ENCODE peak calls at places on chromosomes 11 and 22, in six cellular contexts. E is kidney, Q is neural progenitor cell, P is K562, Y is colonic mucosa, O is tibial artery. H is an unnamed sample. For H3K9me3, the result is how much of the 10 kb centered on the place peaks cover.

GRCh38 chr11:15627560-15627959 is 512.8 kb downstream of the INSC start:
- DNase-seq in P (no peak), O (no peak), Y (no peak), Q (no peak), E (no peak), H (no peak)

GRCh38 chr11:123526918-123527317 is 96.8 kb downstream of the GRAMD1B start:
- DNase-seq in E (no peak), Y (no peak), P (no peak), O (no peak), Q (no peak), H (no peak)

GRCh38 chr11:68340003-68340767 is 27.8 kb downstream of the LRP5 start:
- DNase-seq in P (no peak), E (no peak), O (no peak), Y (no peak), Q (no peak), H (no peak)

GRCh38 chr11:128553662-128554392 is 33.5 kb downstream of the ETS1 start:
- DNase-seq in P (no peak), O (no peak), E (no peak), Y (no peak), Q (peak), H (no peak)

GRCh38 chr11:76194872-76195668 is 11.2 kb downstream of the WNT11 start:
- DNase-seq in O (no peak), Y (no peak), P (no peak), E (no peak), Q (no peak), H (no peak)

GRCh38 chr11:82829101-82829500 is 71.1 kb downstream of the PRCP start:
- DNase-seq in Y (no peak), E (no peak), Q (no peak), O (no peak), P (no peak), H (no peak)

GRCh38 chr11:88246680-88247079 is 71.4 kb upstream of the RAB38 start:
- DNase-seq in O (peak), Y (no peak), P (no peak), E (no peak), Q (no peak), H (no peak)

GRCh38 chr22:39215070-39215396 is 29.7 kb downstream of the PDGFB start:
- DNase-seq in O (no peak), Y (no peak), P (no peak), Q (no peak), E (peak), H (no peak)

GRCh38 chr11:18563090-18563730 is 25.3 kb downstream of the UEVLD start:
- DNase-seq in Q (no peak), Y (no peak), E (no peak), P (no peak), O (no peak), H (no peak)

GRCh38 chr11:104142701-104143100 is 21.2 kb downstream of the PDGFD start:
- DNase-seq in Q (no peak), O (no peak), E (no peak), P (no peak), Y (no peak), H (no peak)

GRCh38 chr11:23226331-23226909 is 366.1 kb upstream of the CCDC179 start:
- DNase-seq in Q (no peak), Y (no peak), E (no peak), O (no peak), P (no peak), H (no peak)

GRCh38 chr11:111162306-111162705 is 83.2 kb upstream of the POU2AF2 start:
- DNase-seq in Y (no peak), Q (no peak), O (no peak), P (no peak), E (no peak), H (no peak)

GRCh38 chr11:111765320-111765983 is 737 bp downstream of the PPP2R1B start:
- DNase-seq in E (no peak), Q (no peak), O (peak), Y (no peak), P (no peak), H (no peak)

DNA sequence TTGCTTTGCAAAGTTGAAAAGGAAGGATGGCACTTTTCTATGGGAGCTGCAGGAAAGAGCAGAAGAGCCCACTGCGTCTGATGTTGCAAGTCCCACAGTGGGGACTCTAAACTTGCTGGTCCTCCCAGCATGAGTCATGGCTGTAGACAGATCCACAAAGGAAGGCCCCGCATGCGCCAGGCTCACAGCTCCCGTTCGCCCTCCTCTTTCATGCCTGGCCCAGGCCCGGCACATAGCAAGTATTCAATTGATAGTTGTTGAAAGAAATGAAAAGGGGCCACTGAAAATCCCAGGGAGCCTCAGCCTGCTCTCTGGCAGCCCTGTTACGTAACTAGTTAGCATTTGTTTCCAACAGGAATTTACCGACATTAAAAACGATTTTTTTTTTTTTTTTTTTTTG is 18.9 kb downstream of the AP1B1 start:
- DNase-seq in Y (no peak), O (peak), Q (peak), P (peak), E (no peak), H (peak)
- H3K27ac ChIP-seq in Y (no peak), O (no peak), Q (no peak), P (peak), E (no peak), H (no peak)

DNA sequence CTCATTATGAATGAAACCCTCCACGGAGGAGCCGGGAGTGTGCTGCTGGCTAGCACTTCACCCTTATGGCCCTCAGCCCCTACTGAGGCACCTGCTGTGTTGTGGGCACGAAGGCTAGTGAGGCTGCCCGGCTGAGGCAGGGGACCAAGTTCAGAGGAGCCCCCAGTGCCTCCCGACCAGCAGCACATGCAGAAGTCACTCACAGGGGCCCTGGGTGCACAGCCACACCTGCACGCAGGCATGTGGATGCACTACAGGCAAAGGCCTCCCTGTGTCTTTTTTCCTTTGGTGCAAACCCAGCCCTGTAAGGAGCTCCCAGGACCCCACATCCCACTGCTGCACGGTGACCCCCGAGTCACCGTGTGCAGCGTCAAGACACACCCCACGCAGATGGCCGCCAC is 261.5 kb downstream of the BRD1 start:
- DNase-seq in Q (no peak), Y (no peak), P (no peak), O (peak), E (peak), H (no peak)
- H3K9me3 ChIP-seq in Q (under half), Y (under half), P (under half), O (under half), E (under half), H (under half)

DNA sequence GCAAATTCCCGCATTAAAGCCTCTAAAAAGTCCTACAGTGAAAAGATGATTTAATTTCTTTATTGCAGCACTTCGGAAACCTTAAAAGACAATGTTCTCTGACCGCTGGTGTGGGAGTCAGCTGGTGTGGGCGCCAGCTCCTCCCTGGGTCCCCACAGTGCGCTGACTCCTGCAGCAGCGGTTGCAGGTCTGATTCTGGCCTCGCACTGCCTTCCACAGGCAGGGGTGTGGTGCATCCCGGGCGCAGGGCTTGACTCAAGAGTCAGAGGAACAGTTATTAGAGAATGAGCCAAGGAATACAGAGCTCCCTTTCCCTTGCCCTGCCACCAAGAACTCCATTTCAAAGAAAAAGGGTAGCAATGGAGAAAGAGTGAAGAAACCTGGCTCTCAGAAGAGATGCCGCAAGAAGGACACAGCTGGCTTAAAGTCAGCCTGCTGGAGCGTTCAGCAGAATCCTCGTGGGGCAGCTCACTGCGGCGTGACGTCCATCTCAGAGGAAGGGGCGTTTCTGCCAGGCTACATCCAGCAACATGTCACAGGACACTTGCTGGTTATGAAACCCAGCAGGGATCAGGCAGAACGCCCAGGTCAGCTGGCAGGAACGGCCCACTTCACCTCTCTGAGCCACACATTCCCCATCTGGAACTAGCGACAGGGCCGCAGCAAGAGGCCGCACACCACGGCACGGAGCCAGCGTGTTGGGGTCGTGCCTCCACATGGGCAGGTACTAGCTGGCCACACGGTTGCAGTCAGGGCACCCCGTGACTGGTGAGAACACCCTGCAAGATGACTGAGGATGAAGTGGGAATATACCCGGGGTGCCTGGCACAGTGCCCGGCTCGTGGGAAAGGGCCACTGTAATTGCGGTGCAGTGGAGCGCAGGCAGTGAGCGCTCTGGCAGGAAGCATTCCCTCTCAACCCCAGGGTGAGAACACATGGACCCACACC is 18.1 kb upstream of the EFCAB6 start:
- DNase-seq in E (peak), Q (no peak), P (no peak), O (peak), Y (no peak), H (no peak)
- H3K4me3 ChIP-seq in E (no peak), Q (no peak), P (no peak), O (no peak), Y (no peak), H (no peak)

GRCh38 chr11:1873048-1873812 is 18.5 kb downstream of the PRR33 start:
- DNase-seq in Q (peak), E (peak), O (no peak), Y (no peak), P (no peak), H (peak)
- H3K27ac ChIP-seq in Q (no peak), E (no peak), O (peak), Y (no peak), P (no peak), H (peak)

GRCh38 chr11:114621950-114622809 is 26.6 kb upstream of the NXPE4 start:
- DNase-seq in E (no peak), O (no peak), Y (peak), Q (no peak), P (no peak), H (no peak)

GRCh38 chr11:114619659-114620173 is 24.1 kb upstream of the NXPE4 start:
- DNase-seq in P (no peak), O (no peak), Y (no peak), E (no peak), Q (no peak), H (no peak)

GRCh38 chr11:114622858-114623257 is 27.3 kb upstream of the NXPE4 start:
- DNase-seq in Y (peak), P (no peak), E (no peak), O (no peak), Q (no peak), H (no peak)

GRCh38 chr11:114623720-114624119 is 28.1 kb upstream of the NXPE4 start:
- DNase-seq in Q (no peak), Y (no peak), E (no peak), P (no peak), O (no peak), H (no peak)

DNA sequence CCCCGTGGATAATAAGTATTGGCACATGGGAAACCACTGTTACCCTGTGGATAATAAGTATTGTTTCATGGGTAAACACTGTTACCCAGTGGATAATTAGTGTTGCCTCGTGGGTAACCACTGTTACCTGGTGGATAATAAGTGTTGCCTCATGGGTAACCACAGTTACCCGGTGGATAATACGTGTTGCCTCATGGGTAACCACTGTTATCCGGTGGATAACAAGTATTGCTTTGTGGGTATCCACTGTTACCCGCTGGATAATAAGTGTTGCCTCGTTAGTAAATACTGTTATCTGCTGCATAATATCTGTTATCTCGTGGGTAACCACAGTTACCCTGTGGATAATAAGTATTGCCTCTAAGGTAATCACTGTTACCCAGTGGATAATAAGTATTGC is 25.5 kb upstream of the NXPE4 start:
- DNase-seq in P (no peak), O (no peak), Y (peak), E (no peak), Q (no peak), H (no peak)
- H3K9me3 ChIP-seq in P (under half), O (under half), Y (under half), E (under half), Q (under half), H (under half)

DNA sequence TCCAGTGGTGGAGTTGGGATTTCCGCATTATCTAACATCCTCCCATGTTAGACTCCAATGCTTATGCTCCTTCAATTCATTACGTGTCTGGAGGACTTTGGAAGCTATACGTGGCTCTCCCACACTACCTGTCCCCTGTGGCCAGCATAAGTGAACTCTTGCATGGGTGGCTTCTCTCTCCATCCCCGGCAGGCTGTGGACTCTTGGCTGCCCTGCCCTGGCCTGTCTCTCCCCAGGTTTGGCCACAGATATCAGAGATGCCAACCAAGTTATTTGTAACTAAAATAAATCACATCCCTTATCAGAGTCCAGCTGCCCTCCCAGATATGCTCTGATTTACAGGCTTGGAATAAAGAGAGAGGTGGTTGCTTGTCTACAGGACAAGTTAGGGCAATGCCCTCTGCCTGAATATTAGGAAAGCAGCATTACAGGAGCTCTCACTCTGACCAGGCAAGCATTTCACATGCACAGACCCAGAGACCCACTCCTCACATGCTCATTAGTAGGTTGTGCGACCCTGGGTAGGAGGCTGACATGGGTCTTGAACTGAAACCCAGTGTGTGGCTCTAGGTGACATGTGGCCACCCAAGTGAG is 4.6 kb downstream of the CD44 start:
- DNase-seq in Q (no peak), Y (no peak), O (no peak), E (no peak), P (no peak), H (no peak)
- H3K4me3 ChIP-seq in Q (no peak), Y (no peak), O (no peak), E (no peak), P (no peak), H (no peak)